ENCODE peak calls at places on chromosomes 4 and X, in six cellular contexts. G is A172; P is stimulated activated CD8-positive, alpha-beta memory T cell treated with anti-CD3 and anti-CD28 coated beads, Interleukin-4, amount 100 ng/mL, for 4 hours; H is bronchial epithelial cell; A is HTR-8/SVneo; N is Right ventricle myocardium superior. B is an unnamed sample.

GRCh38 chr4:71231073-71231752 is 107.6 kb upstream of the SLC4A4 start:
- DNase-seq in G (no peak), P (no peak), H (peak; percentile 78), A (no peak), N (peak; percentile 94), B (no peak)

GRCh38 chr4:73407227-73407673 is 3.2 kb downstream of the ALB start:
- DNase-seq in G (no peak), P (no peak), H (no peak), A (no peak), N (no peak), B (no peak)

GRCh38 chr4:116108606-116109005 is 976.8 kb downstream of the TRAM1L1 start:
- DNase-seq in G (no peak), P (no peak), H (no peak), A (no peak), N (no peak), B (no peak)

GRCh38 chr4:13944095-13944501 is 316.6 kb upstream of the BOD1L1 start:
- DNase-seq in G (no peak), P (no peak), H (peak; percentile 91), A (no peak), N (peak; percentile 79), B (no peak)

GRCh38 chr4:158936238-158936637 is 166.6 kb upstream of the RAPGEF2 start:
- DNase-seq in G (no peak), P (no peak), H (no peak), A (no peak), N (no peak), B (no peak)

GRCh38 chrX:104253567-104254441 is 929 bp downstream of the ESX1 start:
- DNase-seq in G (no peak), P (no peak), H (no peak), A (no peak), N (no peak), B (peak; percentile 46)

GRCh38 chrX:20320461-20321159 is 53.9 kb upstream of the RPS6KA3 start:
- DNase-seq in G (no peak), P (no peak), H (no peak), A (no peak), N (peak; percentile 30), B (no peak)

GRCh38 chr4:87529187-87529586 is at the start of gene SPARCL1:
- DNase-seq in G (no peak), P (no peak), H (no peak), A (no peak), N (peak; percentile 48), B (no peak)

GRCh38 chrX:117120700-117121099 is 657.9 kb upstream of the CT83 start:
- DNase-seq in G (no peak), P (no peak), H (no peak), A (no peak), N (no peak), B (no peak)

GRCh38 chr4:84750260-84750955 is 167.5 kb downstream of the CDS1 start:
- DNase-seq in G (peak; percentile 27), P (no peak), H (peak; percentile 50), A (peak; percentile 29), N (no peak), B (no peak)

GRCh38 chr4:38190717-38191178 is 230.6 kb downstream of the PTTG2 start:
- DNase-seq in G (peak; percentile 64), P (no peak), H (no peak), A (peak; percentile 49), N (no peak), B (no peak)

GRCh38 chr4:15712214-15712613 is 9.3 kb downstream of the BST1 start:
- DNase-seq in G (no peak), P (no peak), H (no peak), A (no peak), N (no peak), B (no peak)

GRCh38 chr4:7017446-7018048 is 25.6 kb upstream of the TADA2B start:
- DNase-seq in G (no peak), P (no peak), H (no peak), A (no peak), N (no peak), B (no peak)

GRCh38 chrX:111360839-111361238 is 51.2 kb downstream of the DCX start:
- DNase-seq in G (no peak), P (no peak), H (no peak), A (no peak), N (no peak), B (no peak)

GRCh38 chr4:152077582-152077981 is 316.8 kb upstream of the GATB start:
- DNase-seq in G (no peak), P (no peak), H (no peak), A (no peak), N (no peak), B (no peak)

GRCh38 chrX:42803320-42803719 is 25.4 kb upstream of the PPP1R2C start:
- DNase-seq in G (no peak), P (no peak), H (peak; percentile 78), A (no peak), N (no peak), B (no peak)

GRCh38 chr4:36292551-36293188 is 11.3 kb downstream of the DTHD1 start:
- DNase-seq in G (no peak), P (no peak), H (peak; percentile 92), A (no peak), N (no peak), B (peak; percentile 56)

GRCh38 chr4:40525811-40526598 is 103.7 kb downstream of the RBM47 start:
- DNase-seq in G (peak; percentile 67), P (no peak), H (peak; percentile 78), A (peak; percentile 68), N (no peak), B (no peak)

GRCh38 chr4:11954093-11954492 is 525.4 kb upstream of the HS3ST1 start:
- DNase-seq in G (no peak), P (no peak), H (peak; percentile 39), A (no peak), N (no peak), B (no peak)

GRCh38 chr4:145423017-145423708 is 58.5 kb upstream of the SMAD1 start:
- DNase-seq in G (peak; percentile 4), P (no peak), H (peak; percentile 10), A (no peak), N (no peak), B (no peak)

GRCh38 chr4:175282407-175282806 is 364.2 kb downstream of the ADAM29 start:
- DNase-seq in G (no peak), P (no peak), H (no peak), A (no peak), N (no peak), B (no peak)

GRCh38 chrX:117707948-117708743 is 408.5 kb downstream of the KLHL13 start:
- DNase-seq in G (no peak), P (no peak), H (peak; percentile 78), A (no peak), N (no peak), B (no peak)

GRCh38 chrX:22220941-22221340 is 51.8 kb upstream of the CBLL2 start:
- DNase-seq in G (peak; percentile 67), P (no peak), H (peak; percentile 92), A (peak; percentile 71), N (no peak), B (no peak)

GRCh38 chr4:176400816-176401461 is 81.2 kb downstream of the SPCS3 start:
- DNase-seq in G (peak; percentile 84), P (no peak), H (peak; percentile 72), A (peak; percentile 9), N (no peak), B (no peak)

GRCh38 chr4:158193171-158193749 is 17.0 kb upstream of the TMEM144 start:
- DNase-seq in G (peak; percentile 23), P (no peak), H (peak; percentile 52), A (peak; percentile 41), N (no peak), B (peak; percentile 7)

GRCh38 chr4:91754716-91755115 is 549.0 kb upstream of the GRID2 start:
- DNase-seq in G (peak; percentile 40), P (no peak), H (no peak), A (no peak), N (no peak), B (no peak)

GRCh38 chrX:136528645-136529315 is 3.2 kb upstream of the VGLL1 start:
- DNase-seq in G (no peak), P (no peak), H (peak; percentile 20), A (no peak), N (no peak), B (no peak)

GRCh38 chr4:74583066-74583700 is 138.2 kb downstream of the AREG start:
- DNase-seq in G (no peak), P (no peak), H (peak; percentile 38), A (no peak), N (no peak), B (no peak)

GRCh38 chrX:20267924-20268701 is 1.4 kb upstream of the RPS6KA3 start:
- DNase-seq in G (no peak), P (no peak), H (no peak), A (no peak), N (peak; percentile 73), B (peak; percentile 7)

GRCh38 chr4:38743866-38744265 is 38.9 kb downstream of the TLR10 start:
- DNase-seq in G (no peak), P (no peak), H (no peak), A (no peak), N (no peak), B (no peak)

GRCh38 chr4:171594293-171594692 is 218.9 kb upstream of the GALNTL6 start:
- DNase-seq in G (no peak), P (no peak), H (no peak), A (no peak), N (no peak), B (no peak)

GRCh38 chrX:129772796-129773431 is 6.8 kb upstream of the SASH3 start:
- DNase-seq in G (no peak), P (no peak), H (no peak), A (no peak), N (peak; percentile 71), B (no peak)

GRCh38 chr4:77582151-77582550 is 23.5 kb upstream of the CXCL13 start:
- DNase-seq in G (no peak), P (no peak), H (no peak), A (no peak), N (no peak), B (no peak)

GRCh38 chrX:74232859-74233258 is 71.1 kb upstream of the ZCCHC13 start:
- DNase-seq in G (peak; percentile 22), P (no peak), H (peak; percentile 35), A (no peak), N (no peak), B (no peak)

GRCh38 chrX:81390244-81390643 is 188.3 kb downstream of the SH3BGRL start:
- DNase-seq in G (no peak), P (no peak), H (no peak), A (no peak), N (no peak), B (no peak)

GRCh38 chr4:61924131-61924530 is 724.0 kb downstream of the ADGRL3 start:
- DNase-seq in G (no peak), P (no peak), H (no peak), A (no peak), N (no peak), B (no peak)

GRCh38 chrX:135003876-135004623 is 13.3 kb downstream of the SMIM10 start:
- DNase-seq in G (peak; percentile 57), P (peak; percentile 56), H (peak; percentile 79), A (peak; percentile 51), N (peak; percentile 94), B (peak; percentile 84)

GRCh38 chr4:152247271-152247975 is 288.5 kb downstream of the FBXW7 start:
- DNase-seq in G (no peak), P (no peak), H (no peak), A (no peak), N (peak; percentile 69), B (no peak)